ENCODE peak calls at places on chromosomes 13 and 19, in seven cellular contexts. One of them, this sample, is unnamed.
A peak's percentile ranks its signal among the peaks of the same experiment; 100 is the strongest.

GRCh38 chr13:36858285-36858684 is 39.3 kb downstream of the RFXAP start:
- DNase-seq in IMR-90: peak; percentile 65
- DNase-seq in CD8-positive, alpha-beta T cell: no peak
- DNase-seq in neural progenitor cell: peak; percentile 73
- DNase-seq in OCI-LY7: peak; percentile 82
- DNase-seq in left lung: no peak
- DNase-seq in mucosa of descending colon: no peak
- DNase-seq in this sample: peak; percentile 24

GRCh38 chr13:31947105-31947504 is 84.5 kb upstream of the FRY start:
- DNase-seq in IMR-90: no peak
- DNase-seq in CD8-positive, alpha-beta T cell: no peak
- DNase-seq in neural progenitor cell: peak; percentile 16
- DNase-seq in OCI-LY7: no peak
- DNase-seq in left lung: no peak
- DNase-seq in mucosa of descending colon: no peak
- DNase-seq in this sample: no peak

GRCh38 chr13:45564108-45564507 is 51.4 kb downstream of the ERICH6B start:
- DNase-seq in IMR-90: peak; percentile 81
- DNase-seq in CD8-positive, alpha-beta T cell: no peak
- DNase-seq in neural progenitor cell: no peak
- DNase-seq in OCI-LY7: no peak
- DNase-seq in left lung: no peak
- DNase-seq in mucosa of descending colon: no peak
- DNase-seq in this sample: peak; percentile 36

GRCh38 chr13:51237887-51238286 is 15.7 kb downstream of the FAM124A start:
- DNase-seq in IMR-90: no peak
- DNase-seq in CD8-positive, alpha-beta T cell: no peak
- DNase-seq in neural progenitor cell: no peak
- DNase-seq in OCI-LY7: peak; percentile 23
- DNase-seq in left lung: no peak
- DNase-seq in mucosa of descending colon: no peak
- DNase-seq in this sample: no peak

GRCh38 chr13:102139626-102140025 is 262.2 kb downstream of the FGF14 start:
- DNase-seq in IMR-90: no peak
- DNase-seq in CD8-positive, alpha-beta T cell: no peak
- DNase-seq in neural progenitor cell: no peak
- DNase-seq in OCI-LY7: no peak
- DNase-seq in left lung: no peak
- DNase-seq in mucosa of descending colon: no peak
- DNase-seq in this sample: no peak

GRCh38 chr13:105925496-105925895 is 610.0 kb downstream of the EFNB2 start:
- DNase-seq in IMR-90: peak; percentile 83
- DNase-seq in CD8-positive, alpha-beta T cell: no peak
- DNase-seq in neural progenitor cell: no peak
- DNase-seq in OCI-LY7: no peak
- DNase-seq in left lung: no peak
- DNase-seq in mucosa of descending colon: no peak
- DNase-seq in this sample: no peak

GRCh38 chr19:13823256-13823655 is 28.0 kb downstream of the ZSWIM4 start:
- DNase-seq in IMR-90: no peak
- DNase-seq in CD8-positive, alpha-beta T cell: no peak
- DNase-seq in neural progenitor cell: no peak
- DNase-seq in OCI-LY7: no peak
- DNase-seq in left lung: no peak
- DNase-seq in mucosa of descending colon: no peak
- DNase-seq in this sample: no peak

GRCh38 chr13:100100115-100100879 is 11.4 kb downstream of the PCCA start:
- DNase-seq in IMR-90: peak; percentile 87
- DNase-seq in CD8-positive, alpha-beta T cell: no peak
- DNase-seq in neural progenitor cell: no peak
- DNase-seq in OCI-LY7: no peak
- DNase-seq in left lung: no peak
- DNase-seq in mucosa of descending colon: no peak
- DNase-seq in this sample: no peak

GRCh38 chr13:113801289-113801961 is 42.4 kb downstream of the TMEM255B start:
- DNase-seq in IMR-90: no peak
- DNase-seq in CD8-positive, alpha-beta T cell: no peak
- DNase-seq in neural progenitor cell: no peak
- DNase-seq in OCI-LY7: no peak
- DNase-seq in left lung: peak; percentile 78
- DNase-seq in mucosa of descending colon: no peak
- DNase-seq in this sample: no peak

DNA sequence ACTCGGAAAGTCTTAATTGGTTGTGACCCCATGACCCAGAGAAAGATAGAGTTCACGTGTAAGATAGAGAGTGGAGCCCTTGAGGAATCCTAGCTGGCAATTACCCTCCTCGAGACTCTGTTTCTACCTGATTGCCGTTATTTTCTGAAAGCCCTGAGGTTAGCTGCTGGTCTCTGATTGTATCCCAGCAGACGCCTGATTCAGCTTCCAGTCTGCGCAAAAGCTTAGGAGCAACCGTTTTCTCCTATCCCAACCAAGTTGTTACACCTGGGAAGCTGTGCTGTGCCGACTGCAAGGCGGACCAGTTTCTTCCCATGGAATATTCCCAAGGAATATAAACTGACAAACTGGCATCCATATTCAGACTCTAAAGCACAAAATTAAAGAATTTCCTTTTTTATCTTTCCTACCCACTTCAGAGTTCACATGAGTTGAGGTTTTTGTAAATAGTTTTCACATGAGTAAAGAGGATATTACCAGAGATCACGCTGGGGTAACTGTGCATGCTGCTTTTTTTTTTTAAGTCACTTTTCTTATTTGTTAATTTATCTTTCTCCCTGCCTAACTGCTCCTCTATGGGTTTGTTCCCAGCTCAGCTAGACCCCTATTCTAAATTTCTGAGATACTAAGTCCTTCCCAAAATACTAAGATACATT is 1.5 kb upstream of the TRPC4 start:
- DNase-seq in IMR-90: peak; percentile 79
- DNase-seq in CD8-positive, alpha-beta T cell: no peak
- DNase-seq in neural progenitor cell: peak; percentile 61
- DNase-seq in OCI-LY7: no peak
- DNase-seq in left lung: peak; percentile 6
- DNase-seq in mucosa of descending colon: no peak
- DNase-seq in this sample: peak; percentile 33
- H3K4me3 ChIP-seq in IMR-90: no peak overlapping the region
- H3K4me3 ChIP-seq in CD8-positive, alpha-beta T cell: no peak overlapping the region
- H3K4me3 ChIP-seq in neural progenitor cell: peak overlapping the region; percentile 94
- H3K4me3 ChIP-seq in OCI-LY7: no peak overlapping the region
- H3K4me3 ChIP-seq in left lung: no peak overlapping the region
- H3K4me3 ChIP-seq in mucosa of descending colon: no peak overlapping the region
- H3K4me3 ChIP-seq in this sample: peak overlapping the region; percentile 5

GRCh38 chr19:47145639-47146486 is 15.2 kb downstream of the SAE1 start:
- DNase-seq in IMR-90: no peak
- DNase-seq in CD8-positive, alpha-beta T cell: no peak
- DNase-seq in neural progenitor cell: no peak
- DNase-seq in OCI-LY7: no peak
- DNase-seq in left lung: no peak
- DNase-seq in mucosa of descending colon: no peak
- DNase-seq in this sample: no peak

GRCh38 chr19:47143322-47144073 is 12.9 kb downstream of the SAE1 start:
- DNase-seq in IMR-90: no peak
- DNase-seq in CD8-positive, alpha-beta T cell: no peak
- DNase-seq in neural progenitor cell: no peak
- DNase-seq in OCI-LY7: no peak
- DNase-seq in left lung: no peak
- DNase-seq in mucosa of descending colon: no peak
- DNase-seq in this sample: no peak

GRCh38 chr19:47141695-47142094 is 11.1 kb downstream of the SAE1 start:
- DNase-seq in IMR-90: no peak
- DNase-seq in CD8-positive, alpha-beta T cell: no peak
- DNase-seq in neural progenitor cell: no peak
- DNase-seq in OCI-LY7: no peak
- DNase-seq in left lung: no peak
- DNase-seq in mucosa of descending colon: no peak
- DNase-seq in this sample: no peak

GRCh38 chr19:47144630-47145029 is 14.0 kb downstream of the SAE1 start:
- DNase-seq in IMR-90: no peak
- DNase-seq in CD8-positive, alpha-beta T cell: no peak
- DNase-seq in neural progenitor cell: no peak
- DNase-seq in OCI-LY7: no peak
- DNase-seq in left lung: no peak
- DNase-seq in mucosa of descending colon: no peak
- DNase-seq in this sample: no peak

DNA sequence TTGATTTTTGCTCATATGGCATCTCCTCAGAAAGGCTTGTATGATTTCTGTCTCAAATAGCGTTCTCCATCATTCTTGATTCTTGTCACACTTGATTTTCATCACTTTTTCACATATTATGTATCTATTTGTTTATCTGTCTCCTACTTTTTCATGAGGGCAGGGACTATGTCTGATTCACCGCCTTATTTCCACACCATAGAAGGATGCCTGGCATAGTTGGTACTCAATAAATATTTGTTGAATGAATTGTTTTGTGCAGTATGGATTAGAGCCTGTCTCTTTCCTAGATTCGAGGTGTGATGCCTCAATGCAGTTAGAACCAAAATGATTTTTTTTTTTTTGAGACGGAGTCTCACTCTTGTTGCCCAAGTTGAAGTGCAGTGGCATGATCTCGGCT is 12.1 kb downstream of the SAE1 start:
- DNase-seq in IMR-90: no peak
- DNase-seq in CD8-positive, alpha-beta T cell: no peak
- DNase-seq in neural progenitor cell: no peak
- DNase-seq in OCI-LY7: no peak
- DNase-seq in left lung: no peak
- DNase-seq in mucosa of descending colon: no peak
- DNase-seq in this sample: no peak
- TF ChIP-seq CTCF in IMR-90: no peak
- TF ChIP-seq CTCF in CD8-positive, alpha-beta T cell: no peak
- TF ChIP-seq CTCF in neural progenitor cell: no peak
- TF ChIP-seq CTCF in OCI-LY7: no peak
- TF ChIP-seq CTCF in left lung: no peak
- TF ChIP-seq CTCF in mucosa of descending colon: no peak
- TF ChIP-seq CTCF in this sample: no peak

GRCh38 chr13:30115257-30115600 is 192.1 kb downstream of the KATNAL1 start:
- DNase-seq in IMR-90: no peak
- DNase-seq in CD8-positive, alpha-beta T cell: no peak
- DNase-seq in neural progenitor cell: no peak
- DNase-seq in OCI-LY7: no peak
- DNase-seq in left lung: no peak
- DNase-seq in mucosa of descending colon: no peak
- DNase-seq in this sample: no peak

GRCh38 chr13:30114586-30115256 is 192.6 kb downstream of the KATNAL1 start:
- DNase-seq in IMR-90: peak; percentile 82
- DNase-seq in CD8-positive, alpha-beta T cell: peak; percentile 91
- DNase-seq in neural progenitor cell: peak; percentile 95
- DNase-seq in OCI-LY7: peak; percentile 90
- DNase-seq in left lung: peak; percentile 98
- DNase-seq in mucosa of descending colon: peak; percentile 95
- DNase-seq in this sample: peak; percentile 67

GRCh38 chr13:30112602-30113435 is 194.5 kb downstream of the KATNAL1 start:
- DNase-seq in IMR-90: peak; percentile 85
- DNase-seq in CD8-positive, alpha-beta T cell: peak; percentile 71
- DNase-seq in neural progenitor cell: peak; percentile 87
- DNase-seq in OCI-LY7: peak; percentile 81
- DNase-seq in left lung: peak; percentile 85
- DNase-seq in mucosa of descending colon: peak; percentile 89
- DNase-seq in this sample: peak; percentile 65

GRCh38 chr13:30113983-30114491 is 193.3 kb downstream of the KATNAL1 start:
- DNase-seq in IMR-90: no peak
- DNase-seq in CD8-positive, alpha-beta T cell: no peak
- DNase-seq in neural progenitor cell: peak; percentile 76
- DNase-seq in OCI-LY7: no peak
- DNase-seq in left lung: no peak
- DNase-seq in mucosa of descending colon: peak; percentile 51
- DNase-seq in this sample: no peak

DNA sequence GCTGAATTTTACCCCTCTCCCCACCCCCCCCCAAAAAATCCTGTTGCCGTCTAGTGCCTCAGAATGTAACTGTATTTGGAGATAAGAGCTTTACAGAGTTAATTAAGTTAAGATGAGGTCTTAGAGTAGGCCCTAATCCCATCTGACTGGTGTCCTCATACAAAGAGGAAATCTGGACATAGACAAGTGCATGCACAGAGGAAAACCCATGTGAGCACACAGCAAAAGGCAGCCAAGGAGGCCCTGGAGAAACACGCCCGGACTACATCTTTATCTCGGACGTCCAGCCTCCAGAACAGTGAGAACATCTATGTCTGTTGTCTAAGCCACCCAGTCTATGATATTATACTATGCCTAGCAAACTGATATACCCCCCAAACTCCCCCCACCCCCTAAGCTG is 193.8 kb downstream of the KATNAL1 start:
- DNase-seq in IMR-90: no peak
- DNase-seq in CD8-positive, alpha-beta T cell: no peak
- DNase-seq in neural progenitor cell: no peak
- DNase-seq in OCI-LY7: no peak
- DNase-seq in left lung: no peak
- DNase-seq in mucosa of descending colon: no peak
- DNase-seq in this sample: no peak
- H3K4me3 ChIP-seq in IMR-90: no peak overlapping the region
- H3K4me3 ChIP-seq in CD8-positive, alpha-beta T cell: no peak overlapping the region
- H3K4me3 ChIP-seq in neural progenitor cell: no peak overlapping the region
- H3K4me3 ChIP-seq in OCI-LY7: no peak overlapping the region
- H3K4me3 ChIP-seq in left lung: no peak overlapping the region
- H3K4me3 ChIP-seq in mucosa of descending colon: no peak overlapping the region
- H3K4me3 ChIP-seq in this sample: no peak overlapping the region

GRCh38 chr19:40235238-40236025 is 8.9 kb upstream of the CCNP start:
- DNase-seq in IMR-90: no peak
- DNase-seq in CD8-positive, alpha-beta T cell: no peak
- DNase-seq in neural progenitor cell: peak; percentile 24
- DNase-seq in OCI-LY7: no peak
- DNase-seq in left lung: peak; percentile 71
- DNase-seq in mucosa of descending colon: no peak
- DNase-seq in this sample: no peak
- TF ChIP-seq CTCF in IMR-90: peak; percentile 25
- TF ChIP-seq CTCF in CD8-positive, alpha-beta T cell: no peak
- TF ChIP-seq CTCF in neural progenitor cell: peak; percentile 43
- TF ChIP-seq CTCF in OCI-LY7: peak; percentile 38
- TF ChIP-seq CTCF in left lung: no peak
- TF ChIP-seq CTCF in mucosa of descending colon: no peak
- TF ChIP-seq CTCF in this sample: peak; percentile 25

DNA sequence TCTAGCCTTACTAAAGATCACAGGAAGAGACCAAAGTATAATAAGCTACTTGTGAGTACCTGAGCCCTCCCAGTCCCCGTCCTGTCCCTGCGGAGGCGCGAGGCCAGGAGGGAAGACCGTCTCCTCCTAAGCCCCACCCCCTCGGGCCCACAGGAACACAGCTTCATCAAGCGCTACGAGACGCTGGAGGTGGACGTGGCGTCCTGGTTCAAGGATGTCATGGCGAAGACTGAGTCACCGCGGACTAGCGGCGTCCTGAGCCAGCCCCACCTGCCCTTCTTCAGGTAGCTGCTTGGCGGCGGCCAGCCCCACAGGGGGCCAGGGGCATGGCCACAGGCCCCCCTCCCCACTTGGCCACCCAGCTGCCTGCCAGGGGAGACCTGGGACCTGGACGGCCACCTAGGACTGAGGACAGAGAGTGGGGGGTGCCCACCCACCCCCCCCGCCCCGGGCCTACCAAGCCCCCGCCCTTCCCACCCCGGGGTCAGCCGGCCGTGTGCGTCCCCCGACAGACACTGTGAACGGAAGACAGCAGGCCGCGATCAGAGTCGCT is 2.4 kb upstream of the TGFBR3L start:
- DNase-seq in IMR-90: no peak
- DNase-seq in CD8-positive, alpha-beta T cell: no peak
- DNase-seq in neural progenitor cell: no peak
- DNase-seq in OCI-LY7: no peak
- DNase-seq in left lung: peak; percentile 67
- DNase-seq in mucosa of descending colon: peak; percentile 31
- DNase-seq in this sample: no peak
- H3K4me3 ChIP-seq in IMR-90: no peak overlapping the region
- H3K4me3 ChIP-seq in CD8-positive, alpha-beta T cell: no peak overlapping the region
- H3K4me3 ChIP-seq in neural progenitor cell: no peak overlapping the region
- H3K4me3 ChIP-seq in OCI-LY7: no peak overlapping the region
- H3K4me3 ChIP-seq in left lung: no peak overlapping the region
- H3K4me3 ChIP-seq in mucosa of descending colon: no peak overlapping the region
- H3K4me3 ChIP-seq in this sample: no peak overlapping the region